ENCODE peak calls at places on chromosomes 7 and 10, in ten cellular contexts. G is iris pigment epithelial cell, B is HEK293T, N is pancreas, R is cardiac fibroblast, Z is amniotic stem cell, F is NCI-H526 treated with DMSO at 0.1 percent for 48 hours, V is HFF-Myc, C is HCEC 1CT, I is SW 1271. S is an unnamed sample.

GRCh38 chr7:98872328-98872924 is 2.6 kb upstream of the TMEM130 start:
- DNase-seq in G (no peak), B (peak), N (no peak), R (peak), Z (no peak), F (no peak), V (no peak), C (peak), I (peak), S (peak)

GRCh38 chr7:158740657-158741293 is 36.2 kb upstream of the NCAPG2 start:
- DNase-seq in G (peak), B (no peak), N (no peak), R (peak), Z (peak), F (no peak), V (no peak), C (peak), I (no peak), S (peak)

GRCh38 chr10:50624154-50624865 is 554 bp upstream of the SGMS1 start:
- DNase-seq in G (peak), B (peak), N (peak), R (peak), Z (peak), F (peak), V (peak), C (peak), I (peak), S (peak)

GRCh38 chr10:77756319-77757232 is 119.0 kb upstream of the KCNMA1 start:
- DNase-seq in G (peak), B (peak), N (peak), R (peak), Z (peak), F (peak), V (peak), C (peak), I (peak), S (peak)

GRCh38 chr7:74092321-74092963 is 8.8 kb downstream of the LIMK1 start:
- DNase-seq in G (no peak), B (no peak), N (no peak), R (no peak), Z (no peak), F (no peak), V (no peak), C (no peak), I (no peak), S (no peak)

GRCh38 chr10:17430647-17431355 is 23.6 kb downstream of the ST8SIA6 start:
- DNase-seq in G (peak), B (peak), N (peak), R (peak), Z (peak), F (peak), V (peak), C (peak), I (peak), S (peak)

GRCh38 chr7:98351136-98351535 is 49.8 kb downstream of the BAIAP2L1 start:
- DNase-seq in G (no peak), B (no peak), N (no peak), R (no peak), Z (no peak), F (no peak), V (no peak), C (no peak), I (no peak), S (no peak)

GRCh38 chr10:130715686-130716670 is 579.8 kb downstream of the GLRX3 start:
- DNase-seq in G (no peak), B (no peak), N (no peak), R (no peak), Z (no peak), F (no peak), V (no peak), C (no peak), I (no peak), S (no peak)

GRCh38 chr7:43700059-43700501 is 29.2 kb downstream of the COA1 start:
- DNase-seq in G (peak), B (peak), N (no peak), R (peak), Z (peak), F (peak), V (peak), C (peak), I (peak), S (peak)

GRCh38 chr10:52368725-52369124 is 54.6 kb downstream of the DKK1 start:
- DNase-seq in G (no peak), B (no peak), N (no peak), R (no peak), Z (no peak), F (no peak), V (no peak), C (no peak), I (no peak), S (no peak)